ENCODE peak calls at places on chromosomes 3 and 15, in five cellular contexts. W is breast epithelium, R is fibroblast of lung, Z is stomach, Q is Peyer's patch. I is an unnamed sample. For H3K4me1, the result is how much of the 10 kb centered on the place peaks cover.

GRCh38 chr3:187064210-187065115 is 74.8 kb downstream of the RPL39L start:
- DNase-seq in W (no peak), R (peak), Z (no peak), Q (no peak), I (no peak)

GRCh38 chr3:17179381-17180205 is 294.8 kb downstream of the PLCL2 start:
- DNase-seq in W (no peak), R (peak), Z (no peak), Q (no peak), I (peak)

GRCh38 chr15:76204558-76204845 is 106.8 kb downstream of the ETFA start:
- DNase-seq in W (no peak), R (no peak), Z (no peak), Q (no peak), I (no peak)

GRCh38 chr3:13548696-13549512 is at the start of gene FBLN2:
- DNase-seq in W (no peak), R (peak), Z (peak), Q (no peak), I (peak)

GRCh38 chr3:152320201-152320617 is 51.5 kb downstream of the MBNL1 start:
- DNase-seq in W (no peak), R (no peak), Z (no peak), Q (no peak), I (peak)

GRCh38 chr3:185878920-185879319 is 54.1 kb upstream of the IGF2BP2 start:
- DNase-seq in W (no peak), R (no peak), Z (no peak), Q (no peak), I (no peak)

GRCh38 chr3:187104956-187105355 is 34.3 kb downstream of the RPL39L start:
- DNase-seq in W (no peak), R (no peak), Z (no peak), Q (no peak), I (no peak)

GRCh38 chr3:17802993-17803392 is 60.6 kb upstream of the TBC1D5 start:
- DNase-seq in W (no peak), R (no peak), Z (no peak), Q (no peak), I (no peak)

GRCh38 chr3:119690043-119690656 is 12.7 kb upstream of the CFAP91 start:
- DNase-seq in W (no peak), R (peak), Z (no peak), Q (no peak), I (no peak)

GRCh38 chr15:41777421-41777973 is 3.2 kb downstream of the MAPKBP1 start:
- DNase-seq in W (no peak), R (no peak), Z (no peak), Q (no peak), I (no peak)

GRCh38 chr3:11711826-11712225 is 68.1 kb upstream of the VGLL4 start:
- DNase-seq in W (no peak), R (no peak), Z (no peak), Q (no peak), I (no peak)

GRCh38 chr15:93862791-93863190 is 368.6 kb upstream of the MCTP2 start:
- DNase-seq in W (no peak), R (no peak), Z (no peak), Q (no peak), I (no peak)

GRCh38 chr3:126466886-126467610 is 8.6 kb downstream of the ZXDC start:
- DNase-seq in W (no peak), R (no peak), Z (no peak), Q (no peak), I (no peak)

GRCh38 chr3:101725890-101726275 is 1.5 kb downstream of the CEP97 start:
- DNase-seq in W (no peak), R (no peak), Z (no peak), Q (no peak), I (no peak)

GRCh38 chr15:40381818-40382529 is 547 bp upstream of the KNSTRN start:
- DNase-seq in W (no peak), R (no peak), Z (no peak), Q (no peak), I (no peak)

GRCh38 chr3:134092231-134092701 is 62.5 kb upstream of the SLCO2A1 start:
- DNase-seq in W (no peak), R (peak), Z (no peak), Q (no peak), I (no peak)

GRCh38 chr3:15860014-15860934 is 62.5 kb upstream of the ANKRD28 start:
- DNase-seq in W (peak), R (peak), Z (peak), Q (peak), I (peak)

GRCh38 chr3:167032267-167032876 is 347.7 kb downstream of the ZBBX start:
- DNase-seq in W (no peak), R (peak), Z (no peak), Q (no peak), I (peak)

GRCh38 chr3:134064081-134064480 is 34.4 kb upstream of the SLCO2A1 start:
- DNase-seq in W (no peak), R (no peak), Z (no peak), Q (no peak), I (no peak)

GRCh38 chr3:194637066-194637465 is 3.8 kb upstream of the TMEM44 start:
- DNase-seq in W (no peak), R (no peak), Z (no peak), Q (no peak), I (no peak)

GRCh38 chr3:155032918-155033317 is 47.2 kb upstream of the MME start:
- DNase-seq in W (no peak), R (peak), Z (no peak), Q (no peak), I (no peak)

GRCh38 chr3:20669184-20669583 is 483.2 kb upstream of the SGO1 start:
- DNase-seq in W (no peak), R (no peak), Z (no peak), Q (no peak), I (no peak)

GRCh38 chr3:24351779-24352469 is 142.7 kb downstream of the THRB start:
- DNase-seq in W (peak), R (peak), Z (peak), Q (no peak), I (no peak)

GRCh38 chr15:50168778-50169411 is 13.1 kb upstream of the SLC27A2 start:
- DNase-seq in W (no peak), R (no peak), Z (no peak), Q (no peak), I (no peak)

GRCh38 chr3:147120029-147120428 is 286.3 kb downstream of the ZIC4 start:
- DNase-seq in W (no peak), R (peak), Z (no peak), Q (no peak), I (no peak)

GRCh38 chr3:129890125-129890524 is 3.4 kb downstream of the TMCC1 start:
- DNase-seq in W (no peak), R (no peak), Z (no peak), Q (no peak), I (no peak)

GRCh38 chr3:44359146-44359751 is 20.7 kb downstream of the TCAIM start:
- DNase-seq in W (no peak), R (no peak), Z (no peak), Q (no peak), I (no peak)

GRCh38 chr3:78517932-78518331 is 1249.9 kb downstream of the ROBO1 start:
- DNase-seq in W (no peak), R (no peak), Z (no peak), Q (no peak), I (no peak)

GRCh38 chr15:33852570-33852969 is 115.7 kb upstream of the CHRM5 start:
- DNase-seq in W (no peak), R (peak), Z (no peak), Q (no peak), I (no peak)

GRCh38 chr3:30644615-30645014 is 38.2 kb downstream of the TGFBR2 start:
- DNase-seq in W (peak), R (peak), Z (peak), Q (no peak), I (no peak)

GRCh38 chr3:196141866-196142673 is 60.2 kb upstream of the TFRC start:
- DNase-seq in W (peak), R (no peak), Z (peak), Q (no peak), I (no peak)

GRCh38 chr3:56411147-56411546 is 57.1 kb downstream of the ERC2 start:
- DNase-seq in W (no peak), R (no peak), Z (no peak), Q (no peak), I (no peak)

GRCh38 chr3:196135693-196136639 is 54.1 kb upstream of the TFRC start:
- DNase-seq in W (peak), R (no peak), Z (no peak), Q (no peak), I (peak)

GRCh38 chr15:49815937-49816336 is 195.1 kb downstream of the DTWD1 start:
- DNase-seq in W (no peak), R (peak), Z (no peak), Q (no peak), I (no peak)

GRCh38 chr3:18393906-18394305 is 31.2 kb downstream of the SATB1 start:
- DNase-seq in W (no peak), R (peak), Z (no peak), Q (no peak), I (no peak)

GRCh38 chr3:106119691-106120090 is 250.9 kb upstream of the CBLB start:
- DNase-seq in W (no peak), R (no peak), Z (no peak), Q (no peak), I (no peak)

GRCh38 chr3:7382293-7383033 is 521.5 kb downstream of the GRM7 start:
- DNase-seq in W (no peak), R (peak), Z (no peak), Q (no peak), I (no peak)

GRCh38 chr15:101578443-101578894 is 73.7 kb downstream of the TM2D3 start:
- DNase-seq in W (no peak), R (no peak), Z (peak), Q (peak), I (peak)

GRCh38 chr3:47512416-47513124 is 942 bp downstream of the ELP6 start:
- DNase-seq in W (peak), R (peak), Z (no peak), Q (peak), I (peak)

GRCh38 chr15:85867250-85867649 is 72.5 kb upstream of the KLHL25 start:
- DNase-seq in W (no peak), R (no peak), Z (no peak), Q (no peak), I (no peak)

GRCh38 chr15:85870216-85871014 is 75.7 kb upstream of the KLHL25 start:
- DNase-seq in W (no peak), R (no peak), Z (no peak), Q (no peak), I (no peak)

GRCh38 chr15:85860394-85861161 is 65.9 kb upstream of the KLHL25 start:
- DNase-seq in W (no peak), R (no peak), Z (no peak), Q (no peak), I (no peak)

GRCh38 chr15:85869124-85869523 is 74.4 kb upstream of the KLHL25 start:
- DNase-seq in W (no peak), R (no peak), Z (no peak), Q (no peak), I (no peak)

GRCh38 chr15:85865070-85865684 is 70.5 kb upstream of the KLHL25 start:
- DNase-seq in W (no peak), R (peak), Z (no peak), Q (no peak), I (peak)
- TF ChIP-seq CTCF in W (no peak), R (peak), Z (no peak), Q (peak), I (peak)

DNA sequence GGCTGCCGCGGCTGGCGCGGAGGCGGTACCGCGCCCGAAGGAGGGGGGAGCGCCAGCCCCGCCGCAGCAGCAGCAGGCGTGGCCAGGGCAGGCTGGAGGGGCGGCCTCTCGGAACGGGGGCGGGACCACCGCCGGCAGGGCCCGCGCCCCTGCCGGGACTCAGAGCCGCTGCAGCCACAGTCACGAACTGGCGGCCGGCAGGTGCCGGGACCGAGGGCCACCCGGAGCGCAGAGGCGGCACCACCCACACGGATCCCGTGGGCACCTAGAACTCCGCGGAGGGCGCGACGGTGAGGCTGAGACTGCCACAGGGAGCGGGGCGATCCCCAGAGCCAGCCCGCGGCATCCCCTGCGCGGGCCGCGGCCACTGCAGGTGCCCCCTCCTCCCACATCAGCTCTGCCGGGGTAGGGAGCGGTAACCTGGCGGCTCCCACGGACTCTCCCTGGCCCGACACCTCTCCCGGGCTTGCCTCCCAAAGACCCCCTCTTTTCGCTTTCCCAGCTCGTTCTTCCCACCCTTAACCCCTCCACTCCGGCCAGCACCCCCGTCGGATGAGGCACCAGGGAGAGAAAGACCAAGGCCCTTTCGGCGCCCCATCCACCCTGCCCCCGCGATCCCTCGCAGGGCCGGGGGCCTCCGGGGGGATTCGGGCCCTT is at the start of gene VWA5B2:
- DNase-seq in W (peak), R (peak), Z (peak), Q (peak), I (peak)
- H3K4me3 ChIP-seq in W (peak), R (peak), Z (peak), Q (peak), I (peak)

DNA sequence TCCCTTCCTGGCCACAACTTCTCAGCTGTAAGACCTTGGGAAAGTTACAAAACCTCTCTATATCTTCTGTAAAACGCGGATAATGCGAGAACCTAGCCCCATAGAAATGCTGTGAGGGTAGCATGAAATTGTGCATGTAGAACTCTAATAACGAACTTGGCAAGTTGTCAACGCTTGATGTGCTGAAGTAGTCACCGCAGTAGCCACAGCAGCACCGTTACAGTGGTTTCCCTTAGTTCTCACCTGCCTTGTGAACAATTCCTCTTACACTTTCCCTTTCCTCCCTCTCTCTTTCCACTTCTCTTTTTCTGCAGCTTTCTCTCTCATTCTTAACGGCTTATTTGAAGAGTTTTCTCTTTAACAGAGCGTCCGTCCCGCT is 447 bp upstream of the SHQ1 start:
- DNase-seq in W (no peak), R (no peak), Z (no peak), Q (no peak), I (no peak)
- H3K4me1 ChIP-seq in W (under half), R (under half), Z (under half), Q (under half), I (under half)

GRCh38 chr15:69000091-69000490 is 14.4 kb upstream of the NOX5 start:
- DNase-seq in W (no peak), R (no peak), Z (no peak), Q (no peak), I (no peak)
- TF ChIP-seq CTCF in W (no peak), R (no peak), Z (no peak), Q (no peak), I (no peak)

DNA sequence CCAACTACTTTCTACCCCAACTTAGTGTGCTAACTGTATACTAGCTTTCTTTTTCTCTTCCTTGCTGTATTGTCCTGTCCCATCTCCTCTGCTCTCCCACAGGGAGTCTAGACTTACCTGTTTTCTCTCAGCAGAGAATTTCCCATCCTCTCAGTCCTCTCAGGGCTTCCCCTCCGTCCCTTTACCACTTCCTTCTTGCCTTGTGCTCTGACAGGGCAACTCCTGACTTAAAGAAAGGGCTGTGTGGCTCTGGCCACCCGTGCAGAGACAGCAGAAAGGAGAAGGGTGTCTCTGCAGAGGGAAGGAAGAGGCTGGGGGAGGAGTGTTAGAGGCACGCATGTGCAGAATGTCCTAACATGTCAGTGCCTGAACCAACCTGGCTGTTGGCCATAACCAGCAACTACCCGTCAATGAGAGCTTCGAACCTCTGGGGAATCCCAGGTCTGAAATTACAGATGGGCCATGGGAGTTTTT is at the start of gene GCSAM:
- DNase-seq in W (peak), R (no peak), Z (no peak), Q (no peak), I (no peak)
- H3K4me3 ChIP-seq in W (no peak), R (no peak), Z (no peak), Q (no peak), I (no peak)

DNA sequence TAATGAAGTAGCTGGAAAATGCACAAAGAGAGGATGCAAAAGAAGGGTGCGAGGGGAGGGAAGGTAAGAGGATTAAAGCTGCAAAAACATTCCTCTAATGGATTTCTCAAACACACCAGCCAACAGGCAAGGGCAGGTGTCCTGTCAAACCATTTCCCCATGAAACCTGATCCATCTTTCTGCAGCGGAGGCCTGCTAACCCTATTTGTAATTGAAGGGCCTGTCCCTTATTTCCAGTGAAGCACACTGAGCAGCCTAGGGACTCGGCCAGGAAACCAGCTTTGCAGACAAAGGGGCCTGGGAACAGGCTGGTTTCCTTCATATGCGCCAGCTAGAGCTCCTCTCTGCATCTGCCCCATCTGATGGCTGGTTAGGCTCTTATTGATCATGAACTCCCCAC is 52.9 kb downstream of the BOC start:
- DNase-seq in W (no peak), R (no peak), Z (no peak), Q (no peak), I (no peak)
- H3K4me1 ChIP-seq in W (under half), R (under half), Z (half or more), Q (under half), I (under half)

GRCh38 chr15:85477730-85478129 is 97.3 kb downstream of the AKAP13 start:
- DNase-seq in W (no peak), R (peak), Z (no peak), Q (no peak), I (no peak)
- TF ChIP-seq CTCF in W (no peak), R (no peak), Z (no peak), Q (no peak), I (no peak)

GRCh38 chr3:111681705-111682426 is 86.7 kb upstream of the ZBED2 start:
- DNase-seq in W (no peak), R (no peak), Z (no peak), Q (no peak), I (no peak)
- H3K4me3 ChIP-seq in W (no peak), R (no peak), Z (no peak), Q (no peak), I (no peak)

GRCh38 chr3:124688580-124689454 is 41.4 kb upstream of the UMPS start:
- DNase-seq in W (peak), R (peak), Z (peak), Q (peak), I (peak)
- H3K4me1 ChIP-seq in W (under half), R (under half), Z (under half), Q (under half), I (under half)